ENCODE peak calls at places on chromosomes 2 and 18, in five cellular contexts. I is neuronal stem cell, M is H1, A is IMR-90, S is mesenchymal stem cell. L is an unnamed sample.

GRCh38 chr2:62293490-62294212 is 97.7 kb downstream of the B3GNT2 start:
- DNase-seq in I (peak), M (peak), A (no peak), S (peak), L (peak)

GRCh38 chr2:184765048-184765881 is 166.9 kb downstream of the ZNF804A start:
- DNase-seq in I (no peak), M (no peak), A (no peak), S (peak), L (no peak)

GRCh38 chr18:31512203-31512764 is 14.3 kb downstream of the DSG2 start:
- DNase-seq in I (no peak), M (no peak), A (peak), S (peak), L (no peak)

GRCh38 chr2:49219741-49220140 is 65.4 kb upstream of the FSHR start:
- DNase-seq in I (no peak), M (no peak), A (no peak), S (no peak), L (no peak)

GRCh38 chr2:128911276-128911675 is 592.6 kb upstream of the HS6ST1 start:
- DNase-seq in I (no peak), M (no peak), A (no peak), S (no peak), L (no peak)

GRCh38 chr2:16020389-16021008 is 80.1 kb downstream of the MYCN start:
- DNase-seq in I (no peak), M (no peak), A (no peak), S (no peak), L (no peak)

GRCh38 chr2:2095360-2096093 is 235.5 kb downstream of the MYT1L start:
- DNase-seq in I (no peak), M (no peak), A (no peak), S (no peak), L (no peak)

GRCh38 chr2:96396095-96396494 is 60.5 kb downstream of the NCAPH start:
- DNase-seq in I (no peak), M (no peak), A (no peak), S (no peak), L (no peak)

GRCh38 chr2:33620-34019 is 12.7 kb downstream of the FAM110C start:
- DNase-seq in I (no peak), M (no peak), A (no peak), S (no peak), L (no peak)

GRCh38 chr2:233082222-233082933 is 22.2 kb downstream of the INPP5D start:
- DNase-seq in I (no peak), M (no peak), A (no peak), S (no peak), L (no peak)

GRCh38 chr2:119846021-119846420 is 86.3 kb downstream of the PTPN4 start:
- DNase-seq in I (no peak), M (no peak), A (no peak), S (no peak), L (no peak)

GRCh38 chr2:101038455-101039255 is 36.6 kb downstream of the RPL31 start:
- DNase-seq in I (no peak), M (peak), A (no peak), S (peak), L (peak)

GRCh38 chr2:69306612-69306896 is 80.5 kb downstream of the GFPT1 start:
- DNase-seq in I (no peak), M (no peak), A (no peak), S (no peak), L (no peak)

GRCh38 chr2:8094571-8094970 is 587.3 kb upstream of the ID2 start:
- DNase-seq in I (no peak), M (no peak), A (no peak), S (peak), L (no peak)

GRCh38 chr2:235106874-235107639 is 155.2 kb downstream of the SH3BP4 start:
- DNase-seq in I (peak), M (peak), A (peak), S (peak), L (peak)

GRCh38 chr2:102239344-102239743 is 52.5 kb downstream of the IL1RL2 start:
- DNase-seq in I (no peak), M (no peak), A (no peak), S (no peak), L (no peak)

GRCh38 chr2:57497489-57498096 is 549.0 kb upstream of the VRK2 start:
- DNase-seq in I (peak), M (peak), A (peak), S (peak), L (peak)

GRCh38 chr2:42566837-42567251 is 1.6 kb upstream of the MTA3 start:
- DNase-seq in I (no peak), M (no peak), A (no peak), S (peak), L (no peak)

GRCh38 chr2:162007447-162008040 is 66.5 kb downstream of the DPP4 start:
- DNase-seq in I (no peak), M (no peak), A (peak), S (peak), L (no peak)

GRCh38 chr2:196926562-196927317 is at the start of gene PGAP1:
- DNase-seq in I (peak), M (peak), A (peak), S (peak), L (peak)

GRCh38 chr2:158817596-158817995 is 22.5 kb downstream of the DAPL1 start:
- DNase-seq in I (no peak), M (no peak), A (peak), S (no peak), L (no peak)

GRCh38 chr2:173350383-173350782 is 4.3 kb upstream of the CDCA7 start:
- DNase-seq in I (no peak), M (no peak), A (no peak), S (no peak), L (no peak)

GRCh38 chr2:202494300-202494699 is 118.2 kb downstream of the BMPR2 start:
- DNase-seq in I (no peak), M (no peak), A (peak), S (peak), L (no peak)

GRCh38 chr2:101442042-101442666 is 32.8 kb downstream of the RFX8 start:
- DNase-seq in I (no peak), M (no peak), A (peak), S (peak), L (no peak)

GRCh38 chr2:203809084-203809521 is 58.5 kb upstream of the CTLA4 start:
- DNase-seq in I (peak), M (no peak), A (peak), S (peak), L (no peak)

GRCh38 chr2:233009661-233010060 is 3.4 kb downstream of the NGEF start:
- DNase-seq in I (no peak), M (no peak), A (no peak), S (no peak), L (no peak)

GRCh38 chr2:1979569-1979968 is 235.3 kb upstream of the PXDN start:
- DNase-seq in I (no peak), M (peak), A (no peak), S (no peak), L (no peak)

GRCh38 chr2:42973771-42974170 is 181.4 kb upstream of the HAAO start:
- DNase-seq in I (no peak), M (no peak), A (no peak), S (peak), L (no peak)

GRCh38 chr2:6506311-6507258 is 359.1 kb downstream of the CMPK2 start:
- DNase-seq in I (no peak), M (no peak), A (peak), S (peak), L (no peak)

GRCh38 chr2:72623481-72623880 is 202.4 kb downstream of the EXOC6B start:
- DNase-seq in I (no peak), M (no peak), A (no peak), S (no peak), L (no peak)

GRCh38 chr2:31365348-31365747 is 49.2 kb downstream of the XDH start:
- DNase-seq in I (no peak), M (no peak), A (no peak), S (no peak), L (no peak)

GRCh38 chr18:23281626-23282436 is 146.5 kb downstream of the CABLES1 start:
- DNase-seq in I (no peak), M (no peak), A (no peak), S (peak), L (peak)
- H3K14ac ChIP-seq in I (no peak), M (no peak), A (peak), S (no peak), L (peak)

GRCh38 chr2:125837108-125837507 is 818.9 kb upstream of the GYPC start:
- DNase-seq in I (peak), M (no peak), A (no peak), S (no peak), L (no peak)
- H3K14ac ChIP-seq in I (no peak), M (no peak), A (no peak), S (no peak), L (no peak)

DNA sequence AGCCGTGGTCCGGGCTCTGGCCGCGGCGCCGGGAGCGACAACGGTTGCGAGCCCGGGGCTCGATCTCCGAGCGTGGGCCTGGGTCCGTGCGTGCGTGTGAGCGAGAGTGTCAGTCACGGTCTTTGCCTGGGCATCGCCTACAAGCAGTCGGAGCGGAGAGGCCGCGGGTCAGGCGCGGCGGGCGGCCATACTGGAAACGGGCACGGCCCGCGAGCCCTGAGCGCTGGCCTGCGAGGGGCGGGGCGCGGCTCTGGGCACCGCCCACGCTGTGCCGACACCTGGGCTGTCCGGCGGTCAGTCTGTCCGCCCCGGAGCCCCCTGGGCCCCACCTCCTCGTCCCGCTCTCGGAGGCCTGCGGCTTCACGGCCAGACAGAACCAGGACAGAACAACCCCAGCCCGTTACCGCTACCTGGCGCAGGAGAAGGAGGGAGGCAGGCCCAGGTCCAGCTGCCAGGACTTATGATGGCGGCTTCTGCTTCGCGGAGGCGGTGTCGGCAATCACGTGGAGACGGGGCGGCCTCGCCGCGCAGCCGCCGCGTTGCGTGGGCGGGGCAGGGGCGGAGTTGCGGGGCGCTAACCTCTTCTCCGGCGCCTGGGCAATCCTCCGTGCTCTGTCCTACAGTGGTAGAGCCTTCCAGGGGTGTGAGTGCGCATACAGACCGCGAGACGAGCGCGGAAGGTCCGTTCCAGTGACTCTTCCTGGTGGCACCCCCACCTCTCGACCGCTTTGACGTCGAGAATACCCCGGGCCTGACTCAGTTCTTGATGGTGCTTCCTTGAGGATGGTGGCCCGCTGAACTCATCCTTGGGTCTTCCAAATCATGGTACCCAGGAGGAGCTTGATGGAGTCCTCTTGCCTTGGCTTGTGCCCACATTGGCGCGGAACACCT is at the start of gene TMEM131:
- DNase-seq in I (peak), M (peak), A (peak), S (peak), L (peak)
- H3K14ac ChIP-seq in I (peak), M (no peak), A (peak), S (no peak), L (peak)

GRCh38 chr18:13217466-13217961 is 1.0 kb upstream of the LDLRAD4 start:
- DNase-seq in I (peak), M (peak), A (peak), S (peak), L (peak)
- H3K14ac ChIP-seq in I (no peak), M (no peak), A (no peak), S (no peak), L (no peak)

DNA sequence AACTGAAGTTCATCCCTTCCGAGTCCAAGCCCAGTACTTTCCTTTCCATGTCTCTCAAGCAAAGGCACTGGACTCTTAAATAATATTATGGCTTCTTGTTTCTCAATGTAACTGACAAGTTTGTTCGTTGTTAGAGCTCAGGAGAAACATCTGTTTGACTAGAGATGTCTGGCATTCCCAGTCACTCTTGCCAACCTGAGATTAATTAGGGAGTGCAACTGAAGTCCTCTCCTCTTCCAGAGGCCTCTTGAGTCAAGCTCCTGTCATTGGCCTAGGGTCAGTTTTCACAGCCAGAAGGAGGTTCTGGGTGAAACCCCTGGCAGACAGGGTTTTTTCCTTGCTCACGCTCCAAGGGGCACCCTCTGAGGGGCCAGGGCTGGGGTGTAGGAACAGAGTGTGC is 196.1 kb downstream of the AGPS start:
- DNase-seq in I (no peak), M (no peak), A (no peak), S (no peak), L (no peak)
- H3K14ac ChIP-seq in I (no peak), M (no peak), A (no peak), S (no peak), L (no peak)

DNA sequence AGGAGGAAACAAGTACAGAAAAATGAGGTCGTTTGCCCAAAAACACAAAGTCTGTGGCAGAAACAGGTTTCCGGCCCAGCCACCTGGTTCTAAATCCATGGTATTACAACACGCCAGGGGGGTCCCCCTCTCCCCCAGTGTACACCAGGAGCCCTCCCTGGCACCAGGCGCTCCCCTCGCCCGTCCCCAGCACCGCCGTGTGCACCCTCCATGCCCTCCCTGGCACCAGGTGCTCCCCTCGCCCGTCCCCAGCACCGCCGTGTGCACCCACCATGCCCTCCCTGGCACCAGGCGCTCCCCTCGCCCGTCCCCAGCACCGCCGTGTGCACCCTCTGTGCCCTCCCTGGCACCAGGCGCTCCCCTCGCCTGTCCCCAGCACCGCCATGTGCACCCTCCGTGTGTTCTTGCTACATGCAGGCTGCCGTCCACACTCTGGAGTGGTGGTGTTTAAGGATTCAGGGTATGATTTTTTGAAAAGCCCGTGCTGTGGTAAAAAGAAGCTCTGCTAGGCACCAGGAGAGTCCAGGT is 59.8 kb upstream of the NFATC1 start:
- DNase-seq in I (no peak), M (no peak), A (no peak), S (no peak), L (no peak)
- H3K14ac ChIP-seq in I (peak), M (no peak), A (no peak), S (no peak), L (no peak)

GRCh38 chr2:237281900-237282306 is 132.1 kb downstream of the COL6A3 start:
- DNase-seq in I (no peak), M (no peak), A (peak), S (peak), L (no peak)

GRCh38 chr2:237280937-237281336 is 133.0 kb downstream of the COL6A3 start:
- DNase-seq in I (no peak), M (no peak), A (peak), S (no peak), L (no peak)

GRCh38 chr2:237278593-237278992 is 135.4 kb downstream of the COL6A3 start:
- DNase-seq in I (no peak), M (no peak), A (peak), S (no peak), L (no peak)

GRCh38 chr2:237279012-237279768 is 134.8 kb downstream of the COL6A3 start:
- DNase-seq in I (no peak), M (no peak), A (peak), S (no peak), L (no peak)

DNA sequence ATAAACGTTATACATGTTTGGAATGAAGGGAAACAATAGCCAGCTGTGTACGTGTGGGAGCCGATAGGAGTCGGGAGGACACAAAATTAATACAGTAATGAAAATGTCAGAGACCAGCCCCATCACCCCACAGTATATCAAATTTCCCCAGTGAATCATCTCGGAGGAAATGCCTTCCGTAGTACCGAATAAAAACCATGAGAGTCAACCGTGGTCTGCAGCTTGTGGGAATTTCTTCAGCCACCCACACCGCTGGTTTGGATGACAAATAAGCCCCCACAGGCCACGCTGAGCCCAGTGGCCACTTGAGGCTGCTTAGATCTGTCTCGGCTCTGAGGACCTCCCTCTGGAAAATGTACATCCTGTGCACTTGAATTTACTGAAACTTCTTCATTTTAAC is 133.7 kb downstream of the COL6A3 start:
- DNase-seq in I (no peak), M (no peak), A (peak), S (peak), L (no peak)
- H3K14ac ChIP-seq in I (no peak), M (no peak), A (peak), S (no peak), L (no peak)

DNA sequence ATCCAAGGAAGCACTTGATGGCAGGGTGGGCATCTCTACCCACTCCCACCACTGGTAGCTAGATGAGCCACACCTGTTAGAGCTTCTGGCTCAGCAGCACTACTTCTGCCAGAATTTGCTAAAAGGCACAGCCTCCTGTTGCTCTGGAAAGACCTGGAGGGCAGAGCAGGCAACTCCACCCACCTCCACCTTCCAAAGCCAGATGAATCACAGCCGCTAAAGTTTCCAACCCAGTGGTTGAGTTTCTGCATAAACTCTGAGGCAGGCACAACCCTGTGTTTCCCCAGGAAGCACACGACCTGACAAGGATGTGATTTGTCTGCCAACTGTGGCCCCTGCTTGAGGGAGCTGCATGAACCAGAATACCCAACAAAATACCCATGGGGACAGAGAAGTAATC is 111.6 kb upstream of the GCFC2 start:
- DNase-seq in I (no peak), M (no peak), A (no peak), S (no peak), L (no peak)
- H3K14ac ChIP-seq in I (no peak), M (no peak), A (no peak), S (no peak), L (no peak)